ENCODE peak calls at places on chromosomes 7 and 10, in ten cellular contexts. R is ascending aorta, H is hepatocyte, Z is kidney, N is cardiac muscle cell, B is neural progenitor cell, P is GM23248, I is HCT116, V is sigmoid colon, D is astrocyte. J is an unnamed sample. For H3K9me3, the result is how much of the 10 kb centered on the place peaks cover.

GRCh38 chr10:101122270-101123084 is 8.6 kb upstream of the TLX1 start:
- DNase-seq in D (no peak), P (no peak), I (no peak), B (no peak), Z (peak), R (no peak), H (no peak), V (no peak), N (no peak), J (no peak)

GRCh38 chr7:29091722-29092121 is 54.6 kb downstream of the CPVL start:
- DNase-seq in D (no peak), P (peak), V (no peak), N (peak), I (no peak), B (peak), Z (no peak), H (no peak), R (no peak), J (no peak)

GRCh38 chr7:98211221-98211675 is at the start of gene BHLHA15:
- DNase-seq in D (no peak), Z (peak), H (peak), R (peak), B (peak), I (no peak), V (peak), P (peak), N (no peak), J (no peak)

GRCh38 chr10:124048371-124049290 is 44.8 kb downstream of the CHST15 start:
- DNase-seq in V (no peak), P (no peak), H (no peak), Z (peak), I (no peak), R (no peak), B (no peak), N (peak), D (no peak), J (no peak)

GRCh38 chr7:39453743-39454355 is 112.4 kb upstream of the YAE1 start:
- DNase-seq in Z (no peak), B (peak), R (no peak), V (no peak), D (peak), H (peak), N (peak), P (peak), I (peak), J (peak)

GRCh38 chr10:88270871-88271713 is 312.0 kb downstream of the RNLS start:
- DNase-seq in H (no peak), D (peak), P (peak), I (no peak), B (no peak), N (peak), V (no peak), Z (peak), R (no peak), J (no peak)

GRCh38 chr10:100829103-100829870 is 83.5 kb upstream of the SLF2 start:
- DNase-seq in V (no peak), N (no peak), Z (no peak), B (peak), D (no peak), R (peak), H (no peak), I (no peak), P (peak), J (no peak)

GRCh38 chr7:72445075-72445474 is 32.9 kb upstream of the CALN1 start:
- DNase-seq in R (no peak), I (no peak), Z (no peak), D (no peak), N (no peak), H (no peak), P (no peak), V (no peak), B (no peak), J (no peak)

GRCh38 chr7:121932768-121933167 is 59.8 kb downstream of the PTPRZ1 start:
- DNase-seq in P (no peak), B (no peak), N (no peak), Z (no peak), I (no peak), V (no peak), H (no peak), D (no peak), R (no peak), J (no peak)

GRCh38 chr10:114694062-114694461 is 36.0 kb upstream of the ABLIM1 start:
- DNase-seq in H (no peak), I (no peak), R (no peak), D (peak), B (no peak), N (no peak), Z (no peak), P (no peak), V (no peak), J (no peak)

GRCh38 chr7:27606270-27607209 is 56.1 kb downstream of the HIBADH start:
- DNase-seq in Z (no peak), P (peak), I (no peak), N (peak), H (peak), V (no peak), B (no peak), D (peak), R (no peak), J (no peak)

GRCh38 chr7:150964593-150965111 is 13.5 kb downstream of the KCNH2 start:
- DNase-seq in I (no peak), Z (no peak), B (peak), D (no peak), N (no peak), P (peak), H (no peak), R (no peak), V (peak), J (no peak)

GRCh38 chr10:71088054-71088453 is 124.3 kb upstream of the UNC5B start:
- DNase-seq in P (no peak), V (peak), N (no peak), R (peak), D (peak), Z (no peak), H (no peak), I (no peak), B (no peak), J (no peak)

GRCh38 chr10:7707102-7707501 is 4.0 kb downstream of the ITIH2 start:
- DNase-seq in B (no peak), V (no peak), N (no peak), D (no peak), H (no peak), P (no peak), I (no peak), Z (no peak), R (no peak), J (no peak)

GRCh38 chr10:113953505-113954272 is 90.0 kb upstream of the ADRB1 start:
- DNase-seq in H (no peak), B (no peak), I (no peak), V (no peak), Z (no peak), R (no peak), D (no peak), N (no peak), P (no peak), J (no peak)

GRCh38 chr7:156151082-156151481 is 338.8 kb upstream of the SHH start:
- DNase-seq in B (peak), I (no peak), V (no peak), N (no peak), R (no peak), Z (no peak), D (no peak), P (no peak), H (no peak), J (no peak)

GRCh38 chr10:122530177-122530576 is 30.4 kb upstream of the DMBT1 start:
- DNase-seq in D (no peak), P (no peak), B (no peak), Z (no peak), V (no peak), R (no peak), N (peak), H (no peak), I (no peak), J (no peak)

GRCh38 chr7:135077642-135078041 is 70.2 kb upstream of the TMEM140 start:
- DNase-seq in D (no peak), I (no peak), V (no peak), R (no peak), Z (no peak), H (no peak), N (no peak), P (no peak), B (no peak), J (no peak)

GRCh38 chr10:126234630-126235029 is 153.6 kb downstream of the ADAM12 start:
- DNase-seq in D (no peak), N (no peak), B (no peak), V (no peak), H (no peak), Z (no peak), P (no peak), I (no peak), R (no peak), J (no peak)

GRCh38 chr10:86711957-86712708 is 43.8 kb downstream of the LDB3 start:
- DNase-seq in P (no peak), Z (no peak), D (peak), B (peak), I (no peak), R (peak), H (no peak), N (peak), V (peak), J (no peak)

GRCh38 chr7:139992353-139993054 is 70.2 kb downstream of the PARP12 start:
- DNase-seq in R (no peak), V (no peak), N (peak), D (no peak), I (no peak), B (no peak), P (no peak), H (no peak), Z (no peak), J (no peak)

GRCh38 chr10:104059364-104059763 is 26.3 kb downstream of the COL17A1 start:
- DNase-seq in P (no peak), Z (no peak), V (no peak), H (peak), N (no peak), R (no peak), B (no peak), I (no peak), D (no peak), J (no peak)

GRCh38 chr7:15558747-15559146 is 3.1 kb downstream of the AGMO start:
- DNase-seq in V (no peak), B (no peak), N (no peak), Z (no peak), I (no peak), H (no peak), D (peak), P (peak), R (no peak), J (no peak)

GRCh38 chr10:102914781-102915180 is 3.3 kb upstream of the CNNM2 start:
- DNase-seq in V (no peak), D (no peak), R (no peak), N (no peak), P (no peak), B (no peak), Z (no peak), I (no peak), H (no peak), J (no peak)

GRCh38 chr10:95363303-95363912 is 72.6 kb upstream of the PDLIM1 start:
- DNase-seq in I (peak), H (peak), B (peak), Z (no peak), R (no peak), V (no peak), N (peak), D (peak), P (peak), J (no peak)

GRCh38 chr10:78491812-78492211 is 458.1 kb downstream of the RPS24 start:
- DNase-seq in B (no peak), N (no peak), I (no peak), V (no peak), Z (no peak), H (no peak), R (no peak), D (no peak), P (peak), J (no peak)

GRCh38 chr7:139720705-139721231 is 57.0 kb downstream of the HIPK2 start:
- DNase-seq in Z (no peak), I (no peak), V (no peak), N (no peak), R (peak), D (no peak), P (peak), B (no peak), H (no peak), J (no peak)

GRCh38 chr7:1674161-1675035 is 4.3 kb downstream of the ELFN1 start:
- DNase-seq in B (no peak), R (peak), H (no peak), V (peak), D (no peak), Z (no peak), I (no peak), N (no peak), P (no peak), J (no peak)

GRCh38 chr10:101283762-101284161 is 54.5 kb upstream of the LBX1 start:
- DNase-seq in H (no peak), D (no peak), V (no peak), Z (no peak), P (no peak), N (no peak), I (no peak), B (no peak), R (no peak), J (no peak)

GRCh38 chr10:123301077-123301875 is 147.1 kb downstream of the BUB3 start:
- DNase-seq in Z (peak), D (peak), B (peak), N (peak), I (no peak), H (peak), R (no peak), P (peak), V (no peak), J (no peak)

GRCh38 chr10:119522747-119523426 is 19.6 kb downstream of the RGS10 start:
- DNase-seq in B (no peak), R (no peak), D (no peak), H (no peak), P (no peak), Z (no peak), V (no peak), N (no peak), I (peak), J (no peak)

GRCh38 chr7:151903249-151904032 is 26.5 kb upstream of the PRKAG2 start:
- DNase-seq in D (no peak), B (no peak), P (no peak), Z (peak), I (no peak), R (peak), V (no peak), N (no peak), H (no peak), J (no peak)

GRCh38 chr7:2148189-2148588 is 84.6 kb downstream of the MAD1L1 start:
- DNase-seq in P (no peak), I (no peak), V (no peak), R (no peak), D (no peak), Z (no peak), B (peak), N (no peak), H (no peak), J (no peak)

GRCh38 chr7:142478479-142479220 is 220.8 kb upstream of the PRSS58 start:
- DNase-seq in B (peak), H (peak), P (peak), N (peak), D (no peak), I (peak), R (no peak), V (no peak), Z (no peak), J (no peak)

GRCh38 chr7:27771111-27771510 is 31.1 kb downstream of the TAX1BP1 start:
- DNase-seq in D (no peak), Z (no peak), P (no peak), B (no peak), R (no peak), N (no peak), H (no peak), V (no peak), I (peak), J (no peak)

GRCh38 chr7:138838166-138838565 is 40.2 kb upstream of the ATP6V0A4 start:
- DNase-seq in D (no peak), H (no peak), R (no peak), Z (no peak), I (no peak), N (no peak), B (no peak), V (no peak), P (no peak), J (no peak)

GRCh38 chr10:70907619-70908425 is 19.5 kb upstream of the PCBD1 start:
- DNase-seq in V (peak), Z (peak), P (no peak), I (no peak), R (no peak), H (no peak), N (no peak), B (no peak), D (no peak), J (no peak)

GRCh38 chr10:73756183-73756582 is 12.0 kb downstream of the SEC24C start:
- DNase-seq in I (no peak), B (no peak), H (no peak), R (no peak), D (no peak), N (no peak), V (peak), Z (no peak), P (no peak), J (no peak)

GRCh38 chr7:50868426-50869100 is 85.9 kb upstream of the GRB10 start:
- DNase-seq in I (no peak), D (no peak), H (no peak), Z (no peak), B (no peak), R (no peak), P (peak), V (no peak), N (no peak), J (no peak)

GRCh38 chr7:130632111-130632510 is 36.4 kb downstream of the COPG2 start:
- DNase-seq in P (peak), Z (no peak), H (no peak), R (no peak), I (peak), D (peak), N (peak), B (no peak), V (no peak), J (no peak)

GRCh38 chr10:105952153-105952552 is 1212.4 kb downstream of the SORCS1 start:
- DNase-seq in P (peak), H (peak), B (peak), Z (peak), I (no peak), R (no peak), N (peak), D (peak), V (no peak), J (peak)

GRCh38 chr10:105956550-105956949 is 1208.0 kb downstream of the SORCS1 start:
- DNase-seq in R (no peak), H (no peak), P (no peak), N (no peak), B (no peak), I (no peak), D (no peak), Z (no peak), V (no peak), J (no peak)

GRCh38 chr10:105950410-105950809 is 1214.1 kb downstream of the SORCS1 start:
- DNase-seq in B (peak), N (peak), R (no peak), I (no peak), V (peak), D (no peak), H (peak), Z (no peak), P (peak), J (no peak)

DNA sequence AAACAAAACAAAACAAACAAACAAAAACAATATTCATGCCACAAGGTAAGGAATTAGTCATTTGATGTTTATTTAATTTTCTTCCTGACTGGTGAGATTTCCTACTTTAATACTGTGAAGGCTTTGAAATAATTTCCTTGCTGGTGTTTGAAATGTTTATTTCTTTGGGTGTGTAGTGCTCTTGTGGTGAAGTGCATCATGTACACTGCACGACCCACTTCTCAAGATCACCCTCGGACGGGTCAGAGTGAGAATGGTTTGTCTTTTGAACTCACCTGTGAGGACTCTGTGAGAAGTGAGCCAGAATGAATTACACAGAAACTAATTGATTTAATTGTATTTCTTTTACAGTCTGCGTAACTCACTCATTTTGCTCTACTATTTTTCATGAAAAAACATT is 1211.5 kb downstream of the SORCS1 start:
- DNase-seq in N (no peak), P (no peak), I (no peak), H (no peak), Z (no peak), D (no peak), B (no peak), V (no peak), R (no peak), J (no peak)
- H3K9me3 ChIP-seq in N (under half), P (under half), I (under half), H (under half), Z (under half), D (under half), B (under half), V (under half), R (under half), J (under half)

GRCh38 chr7:106312099-106312871 is 27.5 kb upstream of the NAMPT start:
- DNase-seq in B (no peak), R (no peak), N (no peak), I (no peak), V (no peak), P (no peak), H (no peak), D (no peak), Z (no peak), J (no peak)

GRCh38 chr7:106313966-106314365 is 29.2 kb upstream of the NAMPT start:
- DNase-seq in V (no peak), R (no peak), H (no peak), B (no peak), P (no peak), D (no peak), N (no peak), Z (no peak), I (no peak), J (no peak)

GRCh38 chr7:106314875-106315274 is 30.1 kb upstream of the NAMPT start:
- DNase-seq in R (no peak), B (no peak), V (no peak), D (no peak), I (no peak), Z (no peak), N (no peak), H (no peak), P (no peak), J (no peak)

GRCh38 chr7:106313456-106313891 is 28.7 kb upstream of the NAMPT start:
- DNase-seq in B (no peak), I (no peak), D (peak), N (peak), Z (no peak), H (no peak), V (no peak), P (peak), R (no peak), J (peak)

DNA sequence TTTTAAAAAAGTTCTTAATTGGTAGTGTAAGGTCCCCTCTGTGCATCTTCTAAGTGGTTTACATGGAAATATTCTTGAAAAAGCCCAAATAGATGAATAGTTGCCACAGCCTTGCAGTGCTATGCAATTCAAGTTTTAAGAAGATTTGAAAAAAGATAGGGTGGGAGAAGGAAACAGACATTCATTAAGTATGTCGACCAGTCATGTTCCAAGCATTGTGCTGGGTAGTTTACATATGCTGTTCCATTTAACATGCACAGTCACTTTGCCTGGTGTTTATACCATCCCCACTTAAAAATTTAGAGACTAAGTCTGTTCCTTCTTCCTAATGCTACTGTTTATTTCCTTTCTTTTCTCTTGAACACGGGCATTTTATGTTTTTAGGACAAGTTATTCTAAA is 28.1 kb upstream of the NAMPT start:
- DNase-seq in V (no peak), H (no peak), B (no peak), D (peak), P (no peak), Z (no peak), N (no peak), R (no peak), I (no peak), J (no peak)
- H3K4me3 ChIP-seq in V (no peak), H (no peak), B (no peak), D (no peak), P (no peak), Z (no peak), N (no peak), R (no peak), I (no peak), J (no peak)

GRCh38 chr7:25847331-25848070 is 304.5 kb upstream of the NFE2L3 start:
- DNase-seq in Z (no peak), I (no peak), V (no peak), P (peak), N (peak), R (no peak), H (no peak), B (no peak), D (peak), J (no peak)
- H3K27ac ChIP-seq in Z (peak), I (no peak), V (peak), P (peak), N (peak), R (peak), H (peak), B (no peak), D (peak), J (no peak)

DNA sequence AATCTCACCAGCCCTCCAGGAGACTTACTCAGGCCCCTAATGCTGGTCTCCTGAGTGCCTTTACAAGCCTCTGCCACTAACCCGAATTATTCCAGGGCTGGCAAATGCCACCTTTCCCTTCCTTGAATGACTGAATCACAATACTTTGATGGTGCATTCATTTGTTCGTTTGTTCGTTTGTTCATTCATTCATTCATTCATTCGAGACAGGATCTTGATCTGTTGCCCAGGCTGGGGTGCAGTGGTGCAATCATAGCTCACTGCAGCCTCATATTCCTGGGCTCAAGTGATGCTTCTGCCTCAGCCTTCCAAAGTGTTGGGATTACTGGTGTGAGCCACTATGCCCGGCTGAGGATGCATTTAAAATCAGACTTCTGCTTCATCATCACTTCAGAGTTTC is 6.0 kb downstream of the ZNF12 start:
- DNase-seq in B (no peak), H (no peak), N (no peak), D (no peak), R (no peak), Z (no peak), P (no peak), I (no peak), V (no peak), J (no peak)
- H3K9me3 ChIP-seq in B (under half), H (half or more), N (under half), D (half or more), R (half or more), Z (under half), P (under half), I (under half), V (under half), J (half or more)